ENCODE peak calls at places on chromosome 17, in eight cellular contexts. J, B, L, R, O, A, Q and P are unnamed samples.

GRCh38 chr17:6910987-6911603 is 79.6 kb upstream of the TEKT1 start:
- DNase-seq in J (peak), B (peak), L (no peak), R (peak), O (peak), A (no peak), Q (no peak), P (no peak)

GRCh38 chr17:67442787-67443624 is 65.9 kb downstream of the PITPNC1 start:
- DNase-seq in J (no peak), B (no peak), L (no peak), R (no peak), O (no peak), A (no peak), Q (no peak), P (no peak)

GRCh38 chr17:82283208-82283749 is 9.8 kb upstream of the CSNK1D start:
- DNase-seq in J (peak), B (peak), L (no peak), R (no peak), O (no peak), A (no peak), Q (peak), P (peak)

GRCh38 chr17:57432507-57433277 is 176.4 kb downstream of the MSI2 start:
- DNase-seq in J (no peak), B (no peak), L (no peak), R (no peak), O (no peak), A (no peak), Q (no peak), P (no peak)

GRCh38 chr17:78132086-78132676 is 1.6 kb downstream of the TMC8 start:
- DNase-seq in J (no peak), B (no peak), L (no peak), R (no peak), O (peak), A (no peak), Q (peak), P (peak)

GRCh38 chr17:75003070-75003956 is 9.2 kb upstream of the MRPL58 start:
- DNase-seq in J (no peak), B (no peak), L (no peak), R (no peak), O (no peak), A (no peak), Q (no peak), P (no peak)

GRCh38 chr17:67187927-67188326 is 57.1 kb downstream of the HELZ start:
- DNase-seq in J (no peak), B (no peak), L (no peak), R (no peak), O (no peak), A (no peak), Q (no peak), P (no peak)

GRCh38 chr17:78013683-78014467 is 55.4 kb downstream of the TNRC6C start:
- DNase-seq in J (peak), B (peak), L (no peak), R (peak), O (peak), A (no peak), Q (peak), P (peak)

GRCh38 chr17:31048780-31049179 is 46.0 kb upstream of the NF1 start:
- DNase-seq in J (no peak), B (peak), L (no peak), R (no peak), O (no peak), A (no peak), Q (no peak), P (no peak)

GRCh38 chr17:27654654-27655524 is 23.9 kb downstream of the LGALS9 start:
- DNase-seq in J (peak), B (peak), L (peak), R (peak), O (peak), A (peak), Q (peak), P (peak)

GRCh38 chr17:75842411-75842810 is 1.8 kb downstream of the UNC13D start:
- DNase-seq in J (no peak), B (no peak), L (no peak), R (no peak), O (no peak), A (no peak), Q (no peak), P (no peak)

GRCh38 chr17:40547079-40547784 is 18.0 kb downstream of the CCR7 start:
- DNase-seq in J (no peak), B (peak), L (no peak), R (no peak), O (peak), A (no peak), Q (no peak), P (peak)

GRCh38 chr17:78762007-78762406 is 20.1 kb downstream of the CYTH1 start:
- DNase-seq in J (no peak), B (no peak), L (no peak), R (no peak), O (no peak), A (no peak), Q (no peak), P (no peak)

GRCh38 chr17:81399481-81400153 is 4.4 kb downstream of the BAHCC1 start:
- DNase-seq in J (no peak), B (no peak), L (no peak), R (peak), O (no peak), A (no peak), Q (no peak), P (no peak)

GRCh38 chr17:50632637-50633036 is 2.0 kb upstream of the ABCC3 start:
- DNase-seq in J (no peak), B (no peak), L (no peak), R (peak), O (peak), A (no peak), Q (no peak), P (no peak)

GRCh38 chr17:60941028-60941427 is 263.4 kb downstream of the BCAS3 start:
- DNase-seq in J (no peak), B (peak), L (no peak), R (no peak), O (no peak), A (no peak), Q (no peak), P (no peak)

GRCh38 chr17:50209472-50210248 is 8.2 kb upstream of the COL1A1 start:
- DNase-seq in J (no peak), B (no peak), L (peak), R (no peak), O (no peak), A (no peak), Q (no peak), P (no peak)

DNA sequence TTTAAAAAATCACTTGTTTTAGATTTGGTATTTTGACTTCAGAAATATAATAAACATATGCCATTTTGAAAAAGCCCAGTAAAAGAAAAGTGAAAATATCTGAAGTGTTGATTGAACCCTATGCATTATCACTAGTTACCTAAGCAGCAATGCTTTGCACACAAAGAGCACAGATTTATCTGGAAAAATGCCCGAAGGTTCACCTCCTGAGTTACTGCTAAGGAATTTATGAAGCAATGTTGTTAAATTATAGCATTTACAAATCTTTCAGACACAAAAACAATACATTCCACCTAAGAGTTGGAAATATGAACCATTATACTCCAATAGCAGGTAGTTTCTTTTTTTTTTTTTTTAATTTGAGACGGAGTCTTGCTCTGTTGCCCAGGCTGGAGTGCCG is 38.9 kb upstream of the GHDC start:
- DNase-seq in J (no peak), B (peak), L (no peak), R (no peak), O (no peak), A (no peak), Q (no peak), P (no peak)
- TF ChIP-seq CTCF in J (no peak), B (no peak), L (no peak), R (no peak), O (no peak), A (no peak), Q (no peak), P (no peak)

GRCh38 chr17:45719335-45720071 is 64.6 kb upstream of the CRHR1 start:
- DNase-seq in J (peak), B (peak), L (no peak), R (no peak), O (peak), A (no peak), Q (peak), P (no peak)
- TF ChIP-seq CTCF in J (peak), B (peak), L (peak), R (no peak), O (peak), A (peak), Q (peak), P (peak)

DNA sequence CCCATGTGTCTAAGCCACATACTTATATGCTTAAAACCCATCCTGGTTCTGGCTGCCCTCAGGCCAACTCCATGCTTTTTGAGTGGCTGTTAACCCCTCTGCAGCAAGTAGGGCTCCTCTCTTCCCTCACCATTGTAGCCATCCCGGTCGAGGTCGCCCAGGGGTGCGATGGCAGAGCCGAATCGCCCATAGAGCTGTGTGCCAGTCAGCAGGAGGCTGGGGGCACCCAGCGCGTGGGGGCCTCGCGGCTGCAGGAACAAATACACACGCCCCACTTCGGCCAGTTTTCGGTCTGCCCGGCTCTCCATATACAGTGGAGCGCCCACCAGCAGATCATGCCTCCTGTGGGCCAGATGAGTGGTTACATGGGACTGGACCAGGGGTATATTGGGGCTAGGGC is 6.1 kb downstream of the ITGA2B start:
- DNase-seq in J (no peak), B (no peak), L (no peak), R (no peak), O (no peak), A (no peak), Q (no peak), P (no peak)
- TF ChIP-seq CTCF in J (no peak), B (no peak), L (no peak), R (no peak), O (no peak), A (no peak), Q (no peak), P (no peak)

DNA sequence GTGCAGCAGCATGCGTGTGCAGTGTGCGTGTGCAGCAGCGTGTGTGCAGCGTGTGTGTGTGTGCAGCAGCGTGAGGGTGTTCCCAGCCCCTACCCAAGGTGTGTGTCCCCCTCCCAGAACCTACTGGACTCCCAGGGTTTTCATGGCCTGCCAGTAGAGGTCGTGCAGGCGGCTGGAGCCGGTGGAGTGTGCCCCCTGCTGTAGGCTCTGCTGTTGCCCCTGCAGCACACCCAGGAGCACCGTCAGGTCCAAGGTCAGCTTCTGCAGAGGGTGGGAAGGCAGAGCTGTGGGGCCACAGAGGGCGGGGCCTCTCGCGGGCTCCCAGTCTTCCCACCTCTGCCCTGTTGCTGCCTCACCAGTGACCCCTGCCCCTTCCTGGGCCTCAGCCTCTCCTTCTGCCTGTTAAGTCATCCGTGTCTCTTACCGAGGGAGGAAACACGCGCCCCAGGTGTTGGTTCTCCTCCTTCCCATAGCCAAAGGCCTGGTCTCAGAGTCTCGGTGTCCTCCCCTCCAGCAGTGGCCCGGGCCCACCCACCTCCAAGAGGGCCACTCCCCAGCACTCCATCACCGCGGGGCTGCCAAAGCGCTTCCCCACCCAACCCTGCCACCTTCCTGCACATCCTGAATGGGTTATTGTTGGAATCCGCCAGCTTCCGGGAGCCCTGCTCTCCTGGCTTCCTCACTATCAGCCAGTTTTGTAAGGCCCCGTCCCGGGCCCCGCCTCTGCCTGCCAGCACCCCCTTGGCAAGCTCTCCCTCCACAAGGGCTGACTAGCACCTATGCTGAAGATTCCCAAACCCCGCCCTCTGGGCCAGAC is 14.8 kb downstream of the MYBBP1A start:
- DNase-seq in J (no peak), B (no peak), L (no peak), R (no peak), O (no peak), A (no peak), Q (no peak), P (no peak)
- TF ChIP-seq CTCF in J (peak), B (peak), L (no peak), R (no peak), O (peak), A (peak), Q (no peak), P (no peak)

GRCh38 chr17:17889922-17890321 is 53.1 kb upstream of the SREBF1 start:
- DNase-seq in J (no peak), B (no peak), L (no peak), R (no peak), O (no peak), A (no peak), Q (no peak), P (no peak)

GRCh38 chr17:17886747-17887146 is 50.0 kb upstream of the SREBF1 start:
- DNase-seq in J (no peak), B (no peak), L (no peak), R (no peak), O (no peak), A (no peak), Q (no peak), P (no peak)

GRCh38 chr17:17887752-17888304 is 51.0 kb upstream of the SREBF1 start:
- DNase-seq in J (no peak), B (no peak), L (no peak), R (no peak), O (no peak), A (no peak), Q (no peak), P (no peak)

GRCh38 chr17:17888371-17888770 is 51.6 kb upstream of the SREBF1 start:
- DNase-seq in J (no peak), B (no peak), L (no peak), R (no peak), O (no peak), A (no peak), Q (no peak), P (no peak)

DNA sequence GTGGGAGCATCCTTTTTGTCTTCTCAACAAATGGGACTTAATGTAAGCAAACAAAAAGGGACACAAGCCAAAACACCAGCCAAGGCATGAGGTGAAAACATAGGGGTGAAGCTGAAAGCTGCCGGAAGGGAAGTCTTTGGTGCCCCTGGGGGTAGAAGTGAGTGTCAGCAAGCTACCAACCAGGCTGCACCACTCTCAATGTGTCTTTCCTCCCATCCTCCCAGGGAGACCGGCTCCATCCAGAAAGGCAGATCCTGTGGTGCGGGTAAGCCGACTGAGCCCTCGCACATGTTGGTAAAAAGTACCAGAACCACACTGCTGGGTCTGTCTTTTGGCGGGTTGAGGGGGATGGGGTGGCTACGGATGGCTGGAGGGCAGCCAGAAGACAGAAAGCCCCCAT is 52.0 kb upstream of the SREBF1 start:
- DNase-seq in J (peak), B (no peak), L (no peak), R (no peak), O (peak), A (no peak), Q (no peak), P (no peak)
- TF ChIP-seq CTCF in J (no peak), B (no peak), L (no peak), R (no peak), O (peak), A (peak), Q (no peak), P (no peak)

GRCh38 chr17:43085489-43085888 is 39.7 kb downstream of the BRCA1 start:
- DNase-seq in J (no peak), B (no peak), L (no peak), R (no peak), O (no peak), A (no peak), Q (no peak), P (no peak)
- TF ChIP-seq CTCF in J (no peak), B (no peak), L (peak), R (no peak), O (no peak), A (no peak), Q (no peak), P (no peak)